ENCODE peak calls at places on chromosomes 5 and 9, in six cellular contexts. One of them, this sample, is unnamed.
A peak's percentile ranks its signal among the peaks of the same experiment; 100 is the strongest.

GRCh38 chr5:178502401-178503100 is 87.6 kb downstream of the COL23A1 start:
- DNase-seq in left ventricle myocardium inferior: no peak
- DNase-seq in fibroblast of lung: no peak
- DNase-seq in epithelial cell of esophagus: no peak
- DNase-seq in lower leg skin: no peak
- DNase-seq in hepatocyte: no peak
- DNase-seq in this sample: no peak

GRCh38 chr5:1652873-1653707 is 129.3 kb upstream of the LPCAT1 start:
- DNase-seq in fibroblast of lung: no peak
- DNase-seq in epithelial cell of esophagus: no peak
- DNase-seq in hepatocyte: no peak
- DNase-seq in lower leg skin: peak; percentile 84
- DNase-seq in left ventricle myocardium inferior: no peak
- DNase-seq in this sample: no peak

GRCh38 chr9:107760469-107761242 is 271.1 kb upstream of the KLF4 start:
- DNase-seq in hepatocyte: no peak
- DNase-seq in lower leg skin: peak; percentile 85
- DNase-seq in left ventricle myocardium inferior: peak; percentile 52
- DNase-seq in fibroblast of lung: no peak
- DNase-seq in epithelial cell of esophagus: no peak
- DNase-seq in this sample: no peak

GRCh38 chr5:56112526-56113121 is 117.9 kb upstream of the IL6ST start:
- DNase-seq in left ventricle myocardium inferior: no peak
- DNase-seq in fibroblast of lung: no peak
- DNase-seq in hepatocyte: no peak
- DNase-seq in epithelial cell of esophagus: peak; percentile 90
- DNase-seq in lower leg skin: no peak
- DNase-seq in this sample: no peak

GRCh38 chr5:9529513-9529912 is 16.4 kb downstream of the SEMA5A start:
- DNase-seq in hepatocyte: no peak
- DNase-seq in lower leg skin: no peak
- DNase-seq in fibroblast of lung: no peak
- DNase-seq in left ventricle myocardium inferior: no peak
- DNase-seq in epithelial cell of esophagus: no peak
- DNase-seq in this sample: no peak

GRCh38 chr5:147234825-147235635 is at the start of gene STK32A:
- DNase-seq in fibroblast of lung: peak; percentile 53
- DNase-seq in hepatocyte: peak; percentile 76
- DNase-seq in left ventricle myocardium inferior: peak; percentile 34
- DNase-seq in lower leg skin: peak; percentile 86
- DNase-seq in epithelial cell of esophagus: peak; percentile 80
- DNase-seq in this sample: no peak

GRCh38 chr9:14565352-14565956 is 127.8 kb downstream of the ZDHHC21 start:
- DNase-seq in hepatocyte: no peak
- DNase-seq in epithelial cell of esophagus: no peak
- DNase-seq in left ventricle myocardium inferior: no peak
- DNase-seq in fibroblast of lung: no peak
- DNase-seq in lower leg skin: no peak
- DNase-seq in this sample: no peak

GRCh38 chr9:2231831-2232230 is 216.7 kb downstream of the SMARCA2 start:
- DNase-seq in left ventricle myocardium inferior: no peak
- DNase-seq in hepatocyte: no peak
- DNase-seq in epithelial cell of esophagus: no peak
- DNase-seq in fibroblast of lung: peak; percentile 83
- DNase-seq in lower leg skin: no peak
- DNase-seq in this sample: peak; percentile 59

GRCh38 chr5:73709536-73710129 is 83.6 kb downstream of the ARHGEF28 start:
- DNase-seq in left ventricle myocardium inferior: no peak
- DNase-seq in fibroblast of lung: peak; percentile 51
- DNase-seq in hepatocyte: no peak
- DNase-seq in epithelial cell of esophagus: peak; percentile 82
- DNase-seq in lower leg skin: no peak
- DNase-seq in this sample: no peak

GRCh38 chr9:23581936-23582335 is 244.1 kb downstream of the ELAVL2 start:
- DNase-seq in hepatocyte: peak; percentile 9
- DNase-seq in left ventricle myocardium inferior: no peak
- DNase-seq in lower leg skin: no peak
- DNase-seq in epithelial cell of esophagus: peak; percentile 99
- DNase-seq in fibroblast of lung: no peak
- DNase-seq in this sample: no peak

GRCh38 chr5:19900269-19900668 is 87.7 kb downstream of the CDH18 start:
- DNase-seq in fibroblast of lung: no peak
- DNase-seq in epithelial cell of esophagus: no peak
- DNase-seq in hepatocyte: no peak
- DNase-seq in lower leg skin: no peak
- DNase-seq in left ventricle myocardium inferior: no peak
- DNase-seq in this sample: no peak

GRCh38 chr9:36964791-36965190 is 69.3 kb downstream of the PAX5 start:
- DNase-seq in fibroblast of lung: no peak
- DNase-seq in epithelial cell of esophagus: no peak
- DNase-seq in hepatocyte: no peak
- DNase-seq in lower leg skin: no peak
- DNase-seq in left ventricle myocardium inferior: no peak
- DNase-seq in this sample: no peak

GRCh38 chr5:116553366-116553765 is 21.3 kb downstream of the SEMA6A start:
- DNase-seq in fibroblast of lung: no peak
- DNase-seq in epithelial cell of esophagus: no peak
- DNase-seq in left ventricle myocardium inferior: no peak
- DNase-seq in hepatocyte: no peak
- DNase-seq in lower leg skin: no peak
- DNase-seq in this sample: no peak

GRCh38 chr9:129383005-129383414 is 204.9 kb upstream of the IER5L start:
- DNase-seq in left ventricle myocardium inferior: peak; percentile 53
- DNase-seq in fibroblast of lung: no peak
- DNase-seq in epithelial cell of esophagus: peak; percentile 89
- DNase-seq in lower leg skin: no peak
- DNase-seq in hepatocyte: peak; percentile 81
- DNase-seq in this sample: no peak
- H3K4me3 ChIP-seq in left ventricle myocardium inferior: peak overlapping the region; percentile 75
- H3K4me3 ChIP-seq in fibroblast of lung: peak overlapping the region; percentile 9
- H3K4me3 ChIP-seq in epithelial cell of esophagus: peak overlapping the region; percentile 60
- H3K4me3 ChIP-seq in lower leg skin: peak overlapping the region; percentile 29
- H3K4me3 ChIP-seq in hepatocyte: peak overlapping the region; percentile 19
- H3K4me3 ChIP-seq in this sample: peak overlapping the region; percentile 24

GRCh38 chr5:158682631-158683030 is 417.1 kb downstream of the EBF1 start:
- DNase-seq in epithelial cell of esophagus: no peak
- DNase-seq in hepatocyte: no peak
- DNase-seq in lower leg skin: no peak
- DNase-seq in fibroblast of lung: no peak
- DNase-seq in left ventricle myocardium inferior: no peak
- DNase-seq in this sample: no peak

GRCh38 chr5:158679221-158679641 is 420.5 kb downstream of the EBF1 start:
- DNase-seq in hepatocyte: no peak
- DNase-seq in left ventricle myocardium inferior: no peak
- DNase-seq in epithelial cell of esophagus: no peak
- DNase-seq in fibroblast of lung: no peak
- DNase-seq in lower leg skin: no peak
- DNase-seq in this sample: no peak

GRCh38 chr5:158676642-158677489 is 422.9 kb downstream of the EBF1 start:
- DNase-seq in epithelial cell of esophagus: no peak
- DNase-seq in lower leg skin: no peak
- DNase-seq in hepatocyte: no peak
- DNase-seq in fibroblast of lung: no peak
- DNase-seq in left ventricle myocardium inferior: no peak
- DNase-seq in this sample: no peak

GRCh38 chr5:158677490-158677838 is 422.3 kb downstream of the EBF1 start:
- DNase-seq in fibroblast of lung: no peak
- DNase-seq in lower leg skin: no peak
- DNase-seq in epithelial cell of esophagus: no peak
- DNase-seq in hepatocyte: no peak
- DNase-seq in left ventricle myocardium inferior: no peak
- DNase-seq in this sample: no peak
- TF ChIP-seq CTCF in fibroblast of lung: no peak
- TF ChIP-seq CTCF in lower leg skin: no peak
- TF ChIP-seq CTCF in epithelial cell of esophagus: no peak
- TF ChIP-seq CTCF in hepatocyte: peak; percentile 1
- TF ChIP-seq CTCF in left ventricle myocardium inferior: no peak
- TF ChIP-seq CTCF in this sample: no peak

GRCh38 chr5:15502208-15502607 is 2.2 kb downstream of the FBXL7 start:
- DNase-seq in fibroblast of lung: peak; percentile 61
- DNase-seq in epithelial cell of esophagus: no peak
- DNase-seq in lower leg skin: no peak
- DNase-seq in left ventricle myocardium inferior: no peak
- DNase-seq in hepatocyte: no peak
- DNase-seq in this sample: no peak

GRCh38 chr5:15496886-15497285 is 3.1 kb upstream of the FBXL7 start:
- DNase-seq in left ventricle myocardium inferior: no peak
- DNase-seq in fibroblast of lung: no peak
- DNase-seq in hepatocyte: no peak
- DNase-seq in epithelial cell of esophagus: no peak
- DNase-seq in lower leg skin: no peak
- DNase-seq in this sample: no peak

GRCh38 chr5:15499528-15500325 is at the start of gene FBXL7:
- DNase-seq in fibroblast of lung: peak; percentile 80
- DNase-seq in epithelial cell of esophagus: peak; percentile 75
- DNase-seq in hepatocyte: peak; percentile 87
- DNase-seq in lower leg skin: peak; percentile 95
- DNase-seq in left ventricle myocardium inferior: peak; percentile 85
- DNase-seq in this sample: no peak

GRCh38 chr5:15500326-15500958 is 462 bp downstream of the FBXL7 start:
- DNase-seq in epithelial cell of esophagus: peak; percentile 31
- DNase-seq in left ventricle myocardium inferior: peak; percentile 65
- DNase-seq in lower leg skin: peak; percentile 92
- DNase-seq in hepatocyte: peak; percentile 40
- DNase-seq in fibroblast of lung: peak; percentile 58
- DNase-seq in this sample: no peak

DNA sequence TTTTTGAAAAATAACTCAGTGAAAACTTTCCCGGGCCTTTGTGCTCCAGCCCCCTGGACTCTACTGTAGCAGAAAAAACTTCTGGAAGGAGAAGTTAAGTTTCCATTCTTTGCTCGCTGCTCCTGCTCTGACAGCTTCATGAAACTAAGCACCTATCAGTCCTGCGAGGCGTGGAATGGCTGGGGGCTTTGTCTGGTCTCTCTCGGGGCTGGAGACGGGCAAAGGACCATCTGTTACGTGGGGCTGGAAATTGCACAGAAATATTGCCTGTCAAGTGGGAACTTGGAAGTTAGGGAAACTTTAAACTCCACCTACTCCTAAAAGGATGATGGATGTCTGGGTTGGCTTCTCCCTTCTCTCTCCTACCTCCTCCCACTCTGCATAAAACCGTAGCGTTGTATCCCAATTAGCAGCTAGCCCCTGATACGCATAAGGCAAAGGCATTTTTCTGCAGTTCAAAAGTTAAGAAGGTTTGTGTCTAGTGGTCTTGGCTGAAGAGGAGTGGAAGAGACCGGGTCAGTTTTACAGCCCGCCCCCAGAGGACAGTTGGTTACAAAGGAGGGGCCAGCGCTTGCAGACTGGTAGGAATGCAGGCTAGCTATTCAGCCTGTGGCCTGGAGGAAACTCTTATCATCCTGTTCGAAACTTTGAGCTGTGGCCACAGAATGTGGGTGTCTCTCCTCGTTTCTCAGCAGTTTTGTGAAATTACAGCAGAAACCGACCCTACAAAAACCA is 1.2 kb downstream of the FBXL7 start:
- DNase-seq in fibroblast of lung: peak; percentile 91
- DNase-seq in left ventricle myocardium inferior: peak; percentile 52
- DNase-seq in epithelial cell of esophagus: peak; percentile 39
- DNase-seq in hepatocyte: peak; percentile 64
- DNase-seq in lower leg skin: peak; percentile 86
- DNase-seq in this sample: peak; percentile 56
- H3K4me3 ChIP-seq in fibroblast of lung: peak overlapping the region; percentile 81
- H3K4me3 ChIP-seq in left ventricle myocardium inferior: peak overlapping the region; percentile 90
- H3K4me3 ChIP-seq in epithelial cell of esophagus: peak overlapping the region; percentile 54
- H3K4me3 ChIP-seq in hepatocyte: peak overlapping the region; percentile 88
- H3K4me3 ChIP-seq in lower leg skin: peak overlapping the region; percentile 49
- H3K4me3 ChIP-seq in this sample: peak overlapping the region; percentile 64

GRCh38 chr5:14238272-14238671 is 95.1 kb downstream of the TRIO start:
- DNase-seq in epithelial cell of esophagus: no peak
- DNase-seq in fibroblast of lung: no peak
- DNase-seq in left ventricle myocardium inferior: no peak
- DNase-seq in lower leg skin: no peak
- DNase-seq in hepatocyte: no peak
- DNase-seq in this sample: no peak

GRCh38 chr5:14236757-14237156 is 93.6 kb downstream of the TRIO start:
- DNase-seq in hepatocyte: no peak
- DNase-seq in left ventricle myocardium inferior: no peak
- DNase-seq in fibroblast of lung: no peak
- DNase-seq in epithelial cell of esophagus: no peak
- DNase-seq in lower leg skin: no peak
- DNase-seq in this sample: no peak

GRCh38 chr5:14239404-14239803 is 96.3 kb downstream of the TRIO start:
- DNase-seq in epithelial cell of esophagus: no peak
- DNase-seq in lower leg skin: no peak
- DNase-seq in hepatocyte: no peak
- DNase-seq in left ventricle myocardium inferior: no peak
- DNase-seq in fibroblast of lung: no peak
- DNase-seq in this sample: no peak

GRCh38 chr5:14235872-14236271 is 92.7 kb downstream of the TRIO start:
- DNase-seq in left ventricle myocardium inferior: no peak
- DNase-seq in hepatocyte: no peak
- DNase-seq in fibroblast of lung: no peak
- DNase-seq in lower leg skin: no peak
- DNase-seq in epithelial cell of esophagus: no peak
- DNase-seq in this sample: no peak

GRCh38 chr5:14237313-14238086 is 94.4 kb downstream of the TRIO start:
- DNase-seq in left ventricle myocardium inferior: no peak
- DNase-seq in lower leg skin: no peak
- DNase-seq in fibroblast of lung: peak; percentile 41
- DNase-seq in epithelial cell of esophagus: no peak
- DNase-seq in hepatocyte: no peak
- DNase-seq in this sample: no peak
- TF ChIP-seq CTCF in left ventricle myocardium inferior: no peak
- TF ChIP-seq CTCF in lower leg skin: no peak
- TF ChIP-seq CTCF in fibroblast of lung: no peak
- TF ChIP-seq CTCF in epithelial cell of esophagus: no peak
- TF ChIP-seq CTCF in hepatocyte: no peak
- TF ChIP-seq CTCF in this sample: no peak

GRCh38 chr5:59791602-59792001 is 101.9 kb downstream of the PDE4D start:
- DNase-seq in fibroblast of lung: no peak
- DNase-seq in hepatocyte: no peak
- DNase-seq in epithelial cell of esophagus: no peak
- DNase-seq in lower leg skin: no peak
- DNase-seq in left ventricle myocardium inferior: no peak
- DNase-seq in this sample: no peak

GRCh38 chr5:59789894-59790293 is 103.6 kb downstream of the PDE4D start:
- DNase-seq in left ventricle myocardium inferior: no peak
- DNase-seq in epithelial cell of esophagus: no peak
- DNase-seq in lower leg skin: no peak
- DNase-seq in hepatocyte: no peak
- DNase-seq in fibroblast of lung: no peak
- DNase-seq in this sample: no peak

GRCh38 chr5:59789197-59789596 is 104.3 kb downstream of the PDE4D start:
- DNase-seq in fibroblast of lung: peak; percentile 38
- DNase-seq in epithelial cell of esophagus: peak; percentile 42
- DNase-seq in lower leg skin: no peak
- DNase-seq in left ventricle myocardium inferior: no peak
- DNase-seq in hepatocyte: peak; percentile 45
- DNase-seq in this sample: no peak

GRCh38 chr5:59791131-59791485 is 102.4 kb downstream of the PDE4D start:
- DNase-seq in fibroblast of lung: no peak
- DNase-seq in epithelial cell of esophagus: no peak
- DNase-seq in lower leg skin: no peak
- DNase-seq in hepatocyte: no peak
- DNase-seq in left ventricle myocardium inferior: no peak
- DNase-seq in this sample: no peak

GRCh38 chr5:59790399-59791130 is 103.0 kb downstream of the PDE4D start:
- DNase-seq in hepatocyte: no peak
- DNase-seq in epithelial cell of esophagus: peak; percentile 56
- DNase-seq in fibroblast of lung: peak; percentile 65
- DNase-seq in left ventricle myocardium inferior: no peak
- DNase-seq in lower leg skin: no peak
- DNase-seq in this sample: no peak
- H3K4me3 ChIP-seq in hepatocyte: no peak overlapping the region
- H3K4me3 ChIP-seq in epithelial cell of esophagus: no peak overlapping the region
- H3K4me3 ChIP-seq in fibroblast of lung: no peak overlapping the region
- H3K4me3 ChIP-seq in left ventricle myocardium inferior: peak overlapping the region; percentile 44
- H3K4me3 ChIP-seq in lower leg skin: no peak overlapping the region
- H3K4me3 ChIP-seq in this sample: no peak overlapping the region